ENCODE peak calls at places on chromosome X, in six cellular contexts. U is Calu3; H is stimulated activated CD8-positive, alpha-beta memory T cell treated with anti-CD3 and anti-CD28 coated beads, Interleukin-7, amount 100 ng/mL, for 24 hours; Q is NCI-H774; L is NCI-H1092; M is NCI-H2081. R is an unnamed sample.

GRCh38 chrX:19121898-19122640 is at the start of gene ADGRG2:
- DNase-seq in L (no peak), Q (no peak), H (no peak), M (no peak), U (peak; percentile 62), R (no peak)

GRCh38 chrX:124518888-124519287 is 172.5 kb downstream of the SH2D1A start:
- DNase-seq in H (no peak), M (no peak), U (no peak), L (no peak), Q (no peak), R (no peak)

GRCh38 chrX:150308532-150309157 is 54.5 kb upstream of the MAMLD1 start:
- DNase-seq in M (no peak), L (no peak), Q (no peak), U (no peak), H (no peak), R (no peak)

GRCh38 chrX:81489987-81490386 is 288.1 kb downstream of the SH3BGRL start:
- DNase-seq in M (no peak), Q (no peak), H (no peak), L (no peak), U (no peak), R (no peak)

GRCh38 chrX:115952417-115953092 is 218.0 kb upstream of the AGTR2 start:
- DNase-seq in H (no peak), L (no peak), M (no peak), Q (no peak), U (no peak), R (no peak)

GRCh38 chrX:154592505-154592904 is 7.6 kb downstream of the CTAG1A start:
- DNase-seq in L (no peak), H (no peak), U (no peak), Q (no peak), M (no peak), R (no peak)

GRCh38 chrX:106392346-106392745 is 219.4 kb upstream of the RADX start:
- DNase-seq in M (no peak), H (no peak), L (no peak), U (no peak), Q (no peak), R (no peak)

GRCh38 chrX:140040397-140040796 is 75.1 kb upstream of the CXorf66 start:
- DNase-seq in M (no peak), L (no peak), U (peak; percentile 38), Q (no peak), H (no peak), R (no peak)

GRCh38 chrX:71181910-71182799 is 37.5 kb downstream of the NLGN3 start:
- DNase-seq in L (peak; percentile 97), U (peak; percentile 87), Q (peak; percentile 92), M (peak; percentile 93), H (peak; percentile 53), R (peak; percentile 97)

GRCh38 chrX:68846536-68846935 is 17.7 kb downstream of the EFNB1 start:
- DNase-seq in L (no peak), M (no peak), U (no peak), H (no peak), Q (no peak), R (no peak)

GRCh38 chrX:23008431-23009099 is 8.8 kb downstream of the DDX53 start:
- DNase-seq in H (no peak), L (no peak), Q (no peak), U (peak; percentile 10), M (no peak), R (peak; percentile 3)

GRCh38 chrX:41029332-41029731 is 55.9 kb upstream of the USP9X start:
- DNase-seq in H (no peak), L (no peak), M (no peak), Q (no peak), U (no peak), R (no peak)

GRCh38 chrX:39762266-39762841 is 335.4 kb downstream of the BCOR start:
- DNase-seq in U (no peak), M (no peak), H (no peak), Q (no peak), L (no peak), R (no peak)

GRCh38 chrX:143466130-143466529 is 51.1 kb downstream of the SPANXN3 start:
- DNase-seq in U (no peak), L (no peak), Q (no peak), H (no peak), M (no peak), R (no peak)

GRCh38 chrX:102516314-102516936 is at the start of gene TMSB15A:
- DNase-seq in H (peak; percentile 21), M (peak; percentile 77), U (peak; percentile 71), L (peak; percentile 79), Q (peak; percentile 57), R (peak; percentile 81)

GRCh38 chrX:154459843-154460242 is 1.8 kb downstream of the PLXNA3 start:
- DNase-seq in Q (no peak), L (no peak), U (no peak), M (no peak), H (no peak), R (no peak)

GRCh38 chrX:110257889-110258288 is 60.0 kb downstream of the AMMECR1 start:
- DNase-seq in L (no peak), Q (no peak), U (no peak), M (no peak), H (no peak), R (no peak)

GRCh38 chrX:107729558-107730297 is 45.9 kb downstream of the TSC22D3 start:
- DNase-seq in H (no peak), U (peak; percentile 21), M (peak; percentile 69), L (no peak), Q (no peak), R (peak; percentile 61)

GRCh38 chrX:154372612-154373022 is 1.8 kb downstream of the FLNA start:
- DNase-seq in M (no peak), H (no peak), Q (no peak), L (no peak), U (peak; percentile 82), R (no peak)

GRCh38 chrX:9847071-9847470 is 60.8 kb downstream of the SHROOM2 start:
- DNase-seq in H (no peak), M (no peak), U (peak; percentile 49), L (no peak), Q (no peak), R (no peak)

GRCh38 chrX:68829594-68830485 is 1.0 kb downstream of the EFNB1 start:
- DNase-seq in M (no peak), L (no peak), H (no peak), U (no peak), Q (no peak), R (no peak)